ENCODE peak calls at places on chromosome 14, in eight cellular contexts. M is NCI-H2081; U is stimulated activated CD4-positive, alpha-beta T cell treated with anti-CD3 and anti-CD28 coated beads, Interleukin-1b, Interleukin-23, amount 100 ng/mL, for 24 hours; E is IMR-90; O is Ammon's horn; W is kidney tubule cell; H is HTR-8/SVneo; C is COR-L47. S is an unnamed sample.

GRCh38 chr14:59463773-59464650 is 1.2 kb downstream of the GPR135 start:
- DNase-seq in M (no peak), U (no peak), E (no peak), O (no peak), W (peak), H (no peak), C (no peak), S (no peak)

GRCh38 chr14:104978774-104979691 is 859 bp upstream of the AHNAK2 start:
- DNase-seq in M (no peak), U (no peak), E (no peak), O (no peak), W (no peak), H (no peak), C (no peak), S (peak)

GRCh38 chr14:44010595-44010994 is 496.5 kb downstream of the FSCB start:
- DNase-seq in M (no peak), U (no peak), E (no peak), O (no peak), W (no peak), H (no peak), C (no peak), S (no peak)

GRCh38 chr14:61578745-61579144 is 116.6 kb upstream of the HIF1A start:
- DNase-seq in M (no peak), U (no peak), E (no peak), O (no peak), W (no peak), H (no peak), C (no peak), S (no peak)

GRCh38 chr14:85533821-85534271 is 3.9 kb downstream of the FLRT2 start:
- DNase-seq in M (peak), U (no peak), E (peak), O (peak), W (no peak), H (peak), C (peak), S (peak)

GRCh38 chr14:103340480-103341212 is 6.6 kb downstream of the EIF5 start:
- DNase-seq in M (no peak), U (no peak), E (no peak), O (no peak), W (no peak), H (no peak), C (no peak), S (no peak)

GRCh38 chr14:23829736-23830474 is 123.7 kb upstream of the DHRS4 start:
- DNase-seq in M (no peak), U (no peak), E (peak), O (peak), W (peak), H (peak), C (no peak), S (no peak)

GRCh38 chr14:24052656-24053547 is 1.1 kb downstream of the CARMIL3 start:
- DNase-seq in M (no peak), U (peak), E (no peak), O (no peak), W (no peak), H (no peak), C (no peak), S (no peak)

GRCh38 chr14:45120109-45120508 is 14.2 kb downstream of the FKBP3 start:
- DNase-seq in M (no peak), U (no peak), E (no peak), O (no peak), W (no peak), H (no peak), C (no peak), S (no peak)

GRCh38 chr14:54147285-54147684 is 190.7 kb upstream of the BMP4 start:
- DNase-seq in M (no peak), U (no peak), E (peak), O (no peak), W (peak), H (no peak), C (peak), S (no peak)

GRCh38 chr14:99564256-99564902 is 39.6 kb downstream of the CCDC85C start:
- DNase-seq in M (peak), U (no peak), E (peak), O (peak), W (peak), H (no peak), C (peak), S (peak)

GRCh38 chr14:92471919-92472318 is 41.7 kb upstream of the RIN3 start:
- DNase-seq in M (no peak), U (no peak), E (peak), O (no peak), W (peak), H (peak), C (no peak), S (no peak)

GRCh38 chr14:28759056-28759657 is 7.4 kb upstream of the FOXG1 start:
- DNase-seq in M (no peak), U (no peak), E (no peak), O (no peak), W (no peak), H (no peak), C (no peak), S (no peak)

GRCh38 chr14:56569174-56569573 is 10.4 kb upstream of the TMEM260 start:
- DNase-seq in M (no peak), U (no peak), E (no peak), O (no peak), W (no peak), H (no peak), C (no peak), S (no peak)

GRCh38 chr14:92719890-92720323 is 28.5 kb downstream of the LGMN start:
- DNase-seq in M (peak), U (no peak), E (no peak), O (peak), W (no peak), H (no peak), C (no peak), S (no peak)

GRCh38 chr14:23321572-23322547 is 603 bp downstream of the PABPN1 start:
- DNase-seq in M (peak), U (peak), E (peak), O (no peak), W (peak), H (peak), C (no peak), S (peak)

GRCh38 chr14:85222344-85222743 is 307.6 kb upstream of the FLRT2 start:
- DNase-seq in M (no peak), U (no peak), E (no peak), O (no peak), W (no peak), H (no peak), C (no peak), S (no peak)

GRCh38 chr14:38098074-38098846 is 109.4 kb upstream of the SSTR1 start:
- DNase-seq in M (no peak), U (no peak), E (peak), O (no peak), W (peak), H (peak), C (no peak), S (no peak)

GRCh38 chr14:100770046-100770445 is 43.4 kb downstream of the DLK1 start:
- DNase-seq in M (no peak), U (no peak), E (no peak), O (no peak), W (no peak), H (no peak), C (no peak), S (no peak)

GRCh38 chr14:72925815-72926291 is 411 bp upstream of the DCAF4 start:
- DNase-seq in M (no peak), U (no peak), E (no peak), O (no peak), W (no peak), H (no peak), C (no peak), S (no peak)

GRCh38 chr14:37988472-37988871 is 219.2 kb upstream of the SSTR1 start:
- DNase-seq in M (no peak), U (no peak), E (peak), O (no peak), W (peak), H (no peak), C (no peak), S (no peak)

GRCh38 chr14:69543341-69544249 is 31.1 kb downstream of the CCDC177 start:
- DNase-seq in M (no peak), U (no peak), E (peak), O (peak), W (peak), H (peak), C (peak), S (peak)

GRCh38 chr14:22572562-22573058 is 16.4 kb downstream of the DAD1 start:
- DNase-seq in M (no peak), U (no peak), E (peak), O (no peak), W (peak), H (no peak), C (no peak), S (no peak)

GRCh38 chr14:99795046-99795445 is 1.8 kb downstream of the EML1 start:
- DNase-seq in M (no peak), U (no peak), E (no peak), O (no peak), W (no peak), H (no peak), C (no peak), S (no peak)

GRCh38 chr14:93994919-93995682 is 2.0 kb upstream of the CCDC197 start:
- DNase-seq in M (peak), U (no peak), E (peak), O (peak), W (peak), H (peak), C (peak), S (no peak)

GRCh38 chr14:55518391-55518790 is 61.6 kb upstream of the KTN1 start:
- DNase-seq in M (no peak), U (no peak), E (peak), O (no peak), W (no peak), H (no peak), C (no peak), S (no peak)

GRCh38 chr14:56808314-56809201 is 1.7 kb downstream of the OTX2 start:
- DNase-seq in M (no peak), U (no peak), E (no peak), O (no peak), W (no peak), H (no peak), C (no peak), S (no peak)

GRCh38 chr14:95875831-95876768 is 532 bp upstream of the TUNAR start:
- DNase-seq in M (peak), U (no peak), E (no peak), O (no peak), W (no peak), H (no peak), C (peak), S (peak)

GRCh38 chr14:68679746-68680467 is 113.0 kb downstream of the ZFP36L1 start:
- DNase-seq in M (no peak), U (no peak), E (no peak), O (no peak), W (peak), H (no peak), C (no peak), S (no peak)

GRCh38 chr14:91754819-91755218 is 22.9 kb upstream of the CATSPERB start:
- DNase-seq in M (peak), U (no peak), E (no peak), O (no peak), W (peak), H (no peak), C (peak), S (no peak)

GRCh38 chr14:52949711-52950409 is 990 bp downstream of the FERMT2 start:
- DNase-seq in M (no peak), U (no peak), E (peak), O (peak), W (peak), H (peak), C (no peak), S (no peak)

GRCh38 chr14:105602799-105603763 is 76.7 kb downstream of the TMEM121 start:
- DNase-seq in M (no peak), U (no peak), E (no peak), O (peak), W (no peak), H (no peak), C (no peak), S (no peak)

GRCh38 chr14:96631621-96632362 is 129.6 kb downstream of the PAPOLA start:
- DNase-seq in M (no peak), U (no peak), E (no peak), O (no peak), W (no peak), H (no peak), C (no peak), S (no peak)

GRCh38 chr14:83379371-83379770 is 1845.7 kb upstream of the SEL1L start:
- DNase-seq in M (no peak), U (no peak), E (peak), O (no peak), W (no peak), H (no peak), C (no peak), S (no peak)

GRCh38 chr14:89041245-89041585 is 216.8 kb downstream of the TTC8 start:
- DNase-seq in M (peak), U (no peak), E (no peak), O (no peak), W (peak), H (no peak), C (peak), S (peak)

GRCh38 chr14:35687335-35687939 is 121.7 kb downstream of the RALGAPA1 start:
- DNase-seq in M (peak), U (peak), E (peak), O (peak), W (peak), H (peak), C (peak), S (peak)

GRCh38 chr14:101123639-101124525 is 220.4 kb upstream of the RTL1 start:
- DNase-seq in M (no peak), U (no peak), E (no peak), O (no peak), W (peak), H (no peak), C (no peak), S (no peak)

GRCh38 chr14:102592969-102593840 is 756 bp downstream of the RCOR1 start:
- DNase-seq in M (peak), U (peak), E (peak), O (peak), W (peak), H (no peak), C (peak), S (peak)

GRCh38 chr14:60655898-60656754 is 6.8 kb upstream of the SIX1 start:
- DNase-seq in M (no peak), U (no peak), E (peak), O (no peak), W (no peak), H (no peak), C (no peak), S (peak)

S was measured in NCI-H146.